ENCODE peak calls at places on chromosome 1, in six cellular contexts. One of them, this sample, is unnamed.

GRCh38 chr1:115748396-115749130 is 20.0 kb downstream of the CASQ2 start:
- DNase-seq in mesendoderm: peak
- DNase-seq in trophoblast cell: no peak
- DNase-seq in mesenchymal stem cell: peak
- DNase-seq in neuronal stem cell: no peak
- DNase-seq in H1: no peak
- DNase-seq in this sample: peak

GRCh38 chr1:175481126-175482071 is 262.0 kb downstream of the TNR start:
- DNase-seq in mesendoderm: no peak
- DNase-seq in trophoblast cell: no peak
- DNase-seq in mesenchymal stem cell: no peak
- DNase-seq in neuronal stem cell: no peak
- DNase-seq in H1: no peak
- DNase-seq in this sample: peak

GRCh38 chr1:225447649-225448048 is 19.8 kb upstream of the LBR start:
- DNase-seq in mesendoderm: no peak
- DNase-seq in trophoblast cell: no peak
- DNase-seq in mesenchymal stem cell: no peak
- DNase-seq in neuronal stem cell: no peak
- DNase-seq in H1: no peak
- DNase-seq in this sample: peak

GRCh38 chr1:240107058-240107684 is 15.5 kb downstream of the FMN2 start:
- DNase-seq in mesendoderm: no peak
- DNase-seq in trophoblast cell: no peak
- DNase-seq in mesenchymal stem cell: peak
- DNase-seq in neuronal stem cell: no peak
- DNase-seq in H1: no peak
- DNase-seq in this sample: peak

GRCh38 chr1:62725255-62725654 is 37.1 kb upstream of the DOCK7 start:
- DNase-seq in mesendoderm: no peak
- DNase-seq in trophoblast cell: no peak
- DNase-seq in mesenchymal stem cell: no peak
- DNase-seq in neuronal stem cell: no peak
- DNase-seq in H1: no peak
- DNase-seq in this sample: peak

GRCh38 chr1:40316595-40317393 is at the start of gene COL9A2:
- DNase-seq in mesendoderm: peak
- DNase-seq in trophoblast cell: peak
- DNase-seq in mesenchymal stem cell: peak
- DNase-seq in neuronal stem cell: no peak
- DNase-seq in H1: no peak
- DNase-seq in this sample: no peak

GRCh38 chr1:236774926-236775325 is 20.2 kb upstream of the MTR start:
- DNase-seq in mesendoderm: peak
- DNase-seq in trophoblast cell: peak
- DNase-seq in mesenchymal stem cell: peak
- DNase-seq in neuronal stem cell: no peak
- DNase-seq in H1: no peak
- DNase-seq in this sample: peak

GRCh38 chr1:170461362-170461761 is 70.6 kb upstream of the GORAB start:
- DNase-seq in mesendoderm: peak
- DNase-seq in trophoblast cell: peak
- DNase-seq in mesenchymal stem cell: peak
- DNase-seq in neuronal stem cell: no peak
- DNase-seq in H1: no peak
- DNase-seq in this sample: peak

GRCh38 chr1:78143152-78143551 is 97.4 kb downstream of the GIPC2 start:
- DNase-seq in mesendoderm: no peak
- DNase-seq in trophoblast cell: no peak
- DNase-seq in mesenchymal stem cell: no peak
- DNase-seq in neuronal stem cell: no peak
- DNase-seq in H1: no peak
- DNase-seq in this sample: no peak

GRCh38 chr1:108017698-108018097 is 52.7 kb upstream of the VAV3 start:
- DNase-seq in mesendoderm: no peak
- DNase-seq in trophoblast cell: no peak
- DNase-seq in mesenchymal stem cell: no peak
- DNase-seq in neuronal stem cell: no peak
- DNase-seq in H1: no peak
- DNase-seq in this sample: no peak

GRCh38 chr1:216823731-216824130 is 100.5 kb upstream of the ESRRG start:
- DNase-seq in mesendoderm: no peak
- DNase-seq in trophoblast cell: no peak
- DNase-seq in mesenchymal stem cell: no peak
- DNase-seq in neuronal stem cell: no peak
- DNase-seq in H1: no peak
- DNase-seq in this sample: no peak

GRCh38 chr1:183911285-183911684 is 106.4 kb downstream of the RGL1 start:
- DNase-seq in mesendoderm: no peak
- DNase-seq in trophoblast cell: no peak
- DNase-seq in mesenchymal stem cell: no peak
- DNase-seq in neuronal stem cell: no peak
- DNase-seq in H1: no peak
- DNase-seq in this sample: no peak

GRCh38 chr1:192824511-192824910 is 15.7 kb downstream of the RGS2 start:
- DNase-seq in mesendoderm: no peak
- DNase-seq in trophoblast cell: no peak
- DNase-seq in mesenchymal stem cell: no peak
- DNase-seq in neuronal stem cell: no peak
- DNase-seq in H1: no peak
- DNase-seq in this sample: no peak

GRCh38 chr1:61313906-61314422 is 231.6 kb downstream of the NFIA start:
- DNase-seq in mesendoderm: peak
- DNase-seq in trophoblast cell: no peak
- DNase-seq in mesenchymal stem cell: no peak
- DNase-seq in neuronal stem cell: no peak
- DNase-seq in H1: no peak
- DNase-seq in this sample: no peak

GRCh38 chr1:46489169-46489637 is 433 bp upstream of the DMBX1 start:
- DNase-seq in mesendoderm: no peak
- DNase-seq in trophoblast cell: no peak
- DNase-seq in mesenchymal stem cell: no peak
- DNase-seq in neuronal stem cell: no peak
- DNase-seq in H1: no peak
- DNase-seq in this sample: no peak

GRCh38 chr1:171852273-171852672 is 11.0 kb downstream of the DNM3 start:
- DNase-seq in mesendoderm: no peak
- DNase-seq in trophoblast cell: peak
- DNase-seq in mesenchymal stem cell: no peak
- DNase-seq in neuronal stem cell: no peak
- DNase-seq in H1: no peak
- DNase-seq in this sample: peak

GRCh38 chr1:14945132-14946010 is 208.2 kb upstream of the TMEM51 start:
- DNase-seq in mesendoderm: peak
- DNase-seq in trophoblast cell: peak
- DNase-seq in mesenchymal stem cell: peak
- DNase-seq in neuronal stem cell: no peak
- DNase-seq in H1: no peak
- DNase-seq in this sample: peak

DNA sequence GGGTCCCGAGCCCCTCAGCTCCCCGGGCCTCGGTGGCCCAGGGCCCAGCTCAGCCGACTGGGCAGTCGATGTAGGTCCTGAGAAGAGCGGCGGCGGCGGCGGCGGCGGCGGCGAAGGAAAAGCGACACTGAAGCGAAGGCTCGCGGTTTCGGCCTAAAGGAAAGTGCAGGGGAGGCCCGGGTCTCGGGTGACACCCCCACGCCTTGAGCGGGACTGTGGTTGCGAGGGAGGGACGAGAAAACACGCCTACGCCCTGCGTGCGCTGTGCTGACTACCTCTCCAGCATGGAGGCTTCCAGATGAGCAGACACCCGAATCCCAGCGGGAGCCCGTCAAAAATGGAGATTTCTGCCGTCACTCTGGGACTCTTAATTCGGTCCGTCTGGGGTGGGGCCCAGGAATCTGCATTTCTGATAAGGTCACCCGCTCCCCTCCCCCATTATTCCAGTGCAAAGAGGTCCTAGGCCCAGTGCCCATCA is 31.2 kb downstream of the DNTTIP2 start:
- DNase-seq in mesendoderm: peak
- DNase-seq in trophoblast cell: peak
- DNase-seq in mesenchymal stem cell: peak
- DNase-seq in neuronal stem cell: peak
- DNase-seq in H1: no peak
- DNase-seq in this sample: peak
- H3K18ac ChIP-seq in mesendoderm: peak
- H3K18ac ChIP-seq in trophoblast cell: peak
- H3K18ac ChIP-seq in mesenchymal stem cell: peak
- H3K18ac ChIP-seq in neuronal stem cell: peak
- H3K18ac ChIP-seq in H1: peak
- H3K18ac ChIP-seq in this sample: peak

DNA sequence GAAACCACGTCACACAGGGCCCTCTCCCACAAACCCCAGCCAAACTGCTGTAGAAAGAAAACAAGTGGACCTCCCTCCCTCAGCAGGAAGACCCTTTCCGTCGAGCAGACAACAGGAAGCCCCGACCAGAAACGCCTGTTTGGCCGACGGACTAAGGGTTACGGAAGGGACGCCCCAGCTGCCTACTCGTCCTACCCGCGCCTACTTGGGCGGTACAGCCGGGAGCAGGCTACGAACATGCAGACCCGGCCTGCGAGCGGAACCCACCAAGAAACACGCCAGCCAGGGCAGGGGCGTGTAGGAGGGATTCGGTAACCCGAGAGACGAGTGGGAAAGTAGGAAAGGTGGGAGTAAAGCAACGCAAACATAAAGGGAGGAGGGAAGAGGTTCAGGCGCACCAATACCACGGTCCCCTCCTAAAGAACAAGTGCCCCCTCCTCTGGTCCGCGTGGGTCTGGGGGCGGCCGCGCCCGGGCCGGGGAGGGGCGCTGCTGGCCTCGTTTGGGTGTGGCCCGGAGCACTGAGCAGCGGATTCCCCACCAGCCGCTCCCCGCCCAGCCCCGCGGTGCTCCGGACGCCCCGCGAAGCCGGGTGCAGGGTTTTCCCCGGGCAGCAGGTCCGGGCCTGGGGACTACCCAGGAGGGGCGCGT is 450 bp downstream of the S100A10 start:
- DNase-seq in mesendoderm: peak
- DNase-seq in trophoblast cell: no peak
- DNase-seq in mesenchymal stem cell: no peak
- DNase-seq in neuronal stem cell: no peak
- DNase-seq in H1: no peak
- DNase-seq in this sample: no peak
- H3K18ac ChIP-seq in mesendoderm: peak
- H3K18ac ChIP-seq in trophoblast cell: peak
- H3K18ac ChIP-seq in mesenchymal stem cell: peak
- H3K18ac ChIP-seq in neuronal stem cell: peak
- H3K18ac ChIP-seq in H1: peak
- H3K18ac ChIP-seq in this sample: peak

GRCh38 chr1:20788489-20788795 is 1.3 kb upstream of the HP1BP3 start:
- DNase-seq in mesendoderm: no peak
- DNase-seq in trophoblast cell: no peak
- DNase-seq in mesenchymal stem cell: no peak
- DNase-seq in neuronal stem cell: no peak
- DNase-seq in H1: no peak
- DNase-seq in this sample: no peak

GRCh38 chr1:20787775-20788488 is 825 bp upstream of the HP1BP3 start:
- DNase-seq in mesendoderm: peak
- DNase-seq in trophoblast cell: peak
- DNase-seq in mesenchymal stem cell: peak
- DNase-seq in neuronal stem cell: no peak
- DNase-seq in H1: peak
- DNase-seq in this sample: peak

GRCh38 chr1:20786310-20787099 is 602 bp downstream of the HP1BP3 start:
- DNase-seq in mesendoderm: peak
- DNase-seq in trophoblast cell: peak
- DNase-seq in mesenchymal stem cell: peak
- DNase-seq in neuronal stem cell: peak
- DNase-seq in H1: peak
- DNase-seq in this sample: peak

GRCh38 chr1:20787100-20787774 is at the start of gene HP1BP3:
- DNase-seq in mesendoderm: peak
- DNase-seq in trophoblast cell: peak
- DNase-seq in mesenchymal stem cell: peak
- DNase-seq in neuronal stem cell: peak
- DNase-seq in H1: peak
- DNase-seq in this sample: peak

DNA sequence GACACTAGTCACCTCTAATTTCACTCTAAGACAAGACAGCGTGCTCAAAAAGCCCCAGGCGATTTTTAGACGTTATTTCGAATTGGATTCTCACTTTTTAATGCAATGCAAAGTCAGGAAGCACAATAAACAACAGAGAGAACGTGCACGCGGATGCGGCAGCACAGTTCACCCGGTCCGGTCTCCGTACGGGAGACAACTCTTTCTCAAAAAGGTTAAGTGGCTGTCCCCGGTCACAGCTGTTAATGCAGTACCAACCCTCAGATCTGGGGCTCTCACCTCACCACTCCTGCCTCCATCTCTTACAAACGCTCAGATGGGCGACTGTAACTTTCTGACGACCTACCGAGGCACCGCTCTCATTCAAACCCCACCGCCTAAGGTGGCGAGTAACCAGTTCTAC is 1.2 kb downstream of the HP1BP3 start:
- DNase-seq in mesendoderm: no peak
- DNase-seq in trophoblast cell: no peak
- DNase-seq in mesenchymal stem cell: no peak
- DNase-seq in neuronal stem cell: no peak
- DNase-seq in H1: no peak
- DNase-seq in this sample: no peak
- H3K18ac ChIP-seq in mesendoderm: peak
- H3K18ac ChIP-seq in trophoblast cell: peak
- H3K18ac ChIP-seq in mesenchymal stem cell: peak
- H3K18ac ChIP-seq in neuronal stem cell: peak
- H3K18ac ChIP-seq in H1: peak
- H3K18ac ChIP-seq in this sample: no peak

GRCh38 chr1:111826278-111826677 is 70.6 kb downstream of the DDX20 start:
- DNase-seq in mesendoderm: no peak
- DNase-seq in trophoblast cell: no peak
- DNase-seq in mesenchymal stem cell: no peak
- DNase-seq in neuronal stem cell: no peak
- DNase-seq in H1: no peak
- DNase-seq in this sample: no peak

GRCh38 chr1:111821121-111821745 is 65.5 kb downstream of the DDX20 start:
- DNase-seq in mesendoderm: peak
- DNase-seq in trophoblast cell: no peak
- DNase-seq in mesenchymal stem cell: no peak
- DNase-seq in neuronal stem cell: no peak
- DNase-seq in H1: no peak
- DNase-seq in this sample: no peak

GRCh38 chr1:111827946-111828345 is 72.2 kb downstream of the DDX20 start:
- DNase-seq in mesendoderm: no peak
- DNase-seq in trophoblast cell: no peak
- DNase-seq in mesenchymal stem cell: no peak
- DNase-seq in neuronal stem cell: no peak
- DNase-seq in H1: no peak
- DNase-seq in this sample: no peak

GRCh38 chr1:111822138-111822537 is 66.4 kb downstream of the DDX20 start:
- DNase-seq in mesendoderm: no peak
- DNase-seq in trophoblast cell: no peak
- DNase-seq in mesenchymal stem cell: no peak
- DNase-seq in neuronal stem cell: no peak
- DNase-seq in H1: no peak
- DNase-seq in this sample: no peak

DNA sequence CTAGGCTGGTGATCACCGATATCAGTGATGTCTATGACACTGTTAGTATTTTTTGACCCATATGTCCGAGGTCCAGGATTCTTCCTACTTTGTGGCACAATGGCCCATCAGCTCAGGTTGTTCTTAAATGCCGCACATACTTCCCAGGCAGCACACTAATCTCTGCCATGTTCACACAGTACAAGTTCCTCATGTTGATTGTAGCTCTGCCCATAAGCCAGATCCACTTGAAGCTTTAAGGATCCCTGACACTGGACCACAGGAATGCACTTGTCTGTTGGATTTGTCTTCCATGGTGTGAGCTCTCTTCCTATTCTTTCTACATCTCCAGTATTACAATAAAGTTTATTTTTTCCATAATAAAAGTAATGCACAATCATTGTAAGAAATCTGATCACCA is 69.5 kb downstream of the DDX20 start:
- DNase-seq in mesendoderm: no peak
- DNase-seq in trophoblast cell: no peak
- DNase-seq in mesenchymal stem cell: no peak
- DNase-seq in neuronal stem cell: no peak
- DNase-seq in H1: no peak
- DNase-seq in this sample: no peak
- H3K18ac ChIP-seq in mesendoderm: no peak
- H3K18ac ChIP-seq in trophoblast cell: no peak
- H3K18ac ChIP-seq in mesenchymal stem cell: no peak
- H3K18ac ChIP-seq in neuronal stem cell: no peak
- H3K18ac ChIP-seq in H1: no peak
- H3K18ac ChIP-seq in this sample: no peak